ENCODE peak calls at places on chromosomes 2 and 18, in six cellular contexts. V is A549, O is K562, P is GM12878, I is HepG2, Y is SK-N-SH. B is an unnamed sample.

GRCh38 chr18:55731594-55732042 is 143.6 kb upstream of the TCF4 start:
- DNase-seq in P (no peak), I (no peak), Y (no peak), V (no peak), O (peak), B (peak)

GRCh38 chr2:180231015-180231414 is 223.9 kb upstream of the CWC22 start:
- DNase-seq in O (no peak), V (no peak), P (no peak), Y (no peak), I (no peak), B (no peak)

GRCh38 chr2:15205562-15205961 is 355.6 kb downstream of the NBAS start:
- DNase-seq in O (no peak), V (no peak), P (no peak), Y (no peak), I (no peak), B (no peak)

GRCh38 chr2:237122214-237122666 is 36.6 kb downstream of the COPS8 start:
- DNase-seq in Y (peak), P (no peak), V (peak), I (peak), O (peak), B (peak)

GRCh38 chr2:43269706-43270105 is 43.3 kb upstream of the ZFP36L2 start:
- DNase-seq in O (no peak), Y (no peak), V (no peak), P (no peak), I (no peak), B (peak)

GRCh38 chr2:2708575-2708974 is 377.5 kb upstream of the MYT1L start:
- DNase-seq in I (no peak), O (no peak), P (no peak), Y (peak), V (no peak), B (no peak)

GRCh38 chr2:106012591-106013347 is 181.3 kb downstream of the UXS1 start:
- DNase-seq in O (no peak), V (no peak), Y (no peak), I (no peak), P (no peak), B (no peak)

GRCh38 chr2:71003396-71003795 is 8.7 kb upstream of the TEX261 start:
- DNase-seq in Y (no peak), V (no peak), I (no peak), P (no peak), O (no peak), B (no peak)

GRCh38 chr18:54444309-54444914 is 86.7 kb downstream of the C18orf54 start:
- DNase-seq in V (peak), I (peak), O (peak), Y (peak), P (no peak), B (peak)

GRCh38 chr2:31363956-31364750 is 50.4 kb downstream of the XDH start:
- DNase-seq in P (no peak), V (no peak), Y (no peak), O (no peak), I (no peak), B (no peak)

GRCh38 chr18:1048048-1048447 is 143.4 kb downstream of the ADCYAP1 start:
- DNase-seq in O (no peak), P (no peak), I (no peak), V (no peak), Y (no peak), B (no peak)

GRCh38 chr18:24397131-24397693 is 412 bp downstream of the OSBPL1A start:
- DNase-seq in P (no peak), O (no peak), I (no peak), Y (peak), V (peak), B (peak)

GRCh38 chr2:233061591-233062446 is 1.7 kb downstream of the INPP5D start:
- DNase-seq in V (no peak), O (peak), P (no peak), I (peak), Y (peak), B (peak)

GRCh38 chr18:11676867-11677266 is 12.2 kb upstream of the GNAL start:
- DNase-seq in V (peak), Y (no peak), I (no peak), P (no peak), O (peak), B (peak)

GRCh38 chr2:73291461-73292315 is 1.7 kb downstream of the EGR4 start:
- DNase-seq in P (no peak), O (no peak), Y (peak), V (peak), I (no peak), B (no peak)

GRCh38 chr2:187993516-187993915 is 298.2 kb upstream of the GULP1 start:
- DNase-seq in V (no peak), I (no peak), Y (no peak), P (no peak), O (no peak), B (peak)

GRCh38 chr2:39779926-39780325 is 868 bp upstream of the THUMPD2 start:
- DNase-seq in I (no peak), P (no peak), V (no peak), O (peak), Y (no peak), B (no peak)

GRCh38 chr2:16014041-16014787 is 73.9 kb downstream of the MYCN start:
- DNase-seq in Y (no peak), P (no peak), V (no peak), O (no peak), I (no peak), B (no peak)

GRCh38 chr2:208608436-208608835 is 201.8 kb downstream of the PTH2R start:
- DNase-seq in V (no peak), I (no peak), P (no peak), O (no peak), Y (no peak), B (no peak)

GRCh38 chr2:74440005-74440377 is 1.7 kb downstream of the RTKN start:
- DNase-seq in O (no peak), Y (peak), V (no peak), P (no peak), I (peak), B (peak)

GRCh38 chr2:172380436-172381274 is 46.7 kb upstream of the ITGA6 start:
- DNase-seq in V (no peak), Y (no peak), O (no peak), P (no peak), I (peak), B (no peak)

GRCh38 chr2:185433824-185434223 is 304.8 kb upstream of the FSIP2 start:
- DNase-seq in Y (no peak), O (no peak), P (no peak), I (no peak), V (no peak), B (no peak)

GRCh38 chr2:100554788-100555407 is 7.9 kb upstream of the PDCL3 start:
- DNase-seq in O (no peak), V (no peak), P (no peak), I (no peak), Y (no peak), B (no peak)

GRCh38 chr2:217666338-217666737 is 336.5 kb downstream of the TNS1 start:
- DNase-seq in Y (no peak), I (no peak), P (no peak), V (no peak), O (no peak), B (peak)

GRCh38 chr18:11004294-11004693 is 145.1 kb downstream of the PIEZO2 start:
- DNase-seq in V (no peak), O (no peak), P (peak), Y (no peak), I (no peak), B (peak)

GRCh38 chr2:18519991-18520604 is 40.4 kb downstream of the RDH14 start:
- DNase-seq in I (no peak), O (no peak), V (no peak), Y (no peak), P (no peak), B (no peak)

GRCh38 chr2:105297211-105297610 is 32.3 kb downstream of the TGFBRAP1 start:
- DNase-seq in Y (no peak), P (no peak), I (no peak), O (no peak), V (no peak), B (no peak)

GRCh38 chr2:226890286-226890685 is 54.4 kb downstream of the RHBDD1 start:
- DNase-seq in P (no peak), I (no peak), V (no peak), Y (no peak), O (no peak), B (no peak)

GRCh38 chr2:63047534-63048281 is 2.9 kb upstream of the OTX1 start:
- DNase-seq in O (no peak), V (no peak), Y (peak), I (no peak), P (no peak), B (no peak)

DNA sequence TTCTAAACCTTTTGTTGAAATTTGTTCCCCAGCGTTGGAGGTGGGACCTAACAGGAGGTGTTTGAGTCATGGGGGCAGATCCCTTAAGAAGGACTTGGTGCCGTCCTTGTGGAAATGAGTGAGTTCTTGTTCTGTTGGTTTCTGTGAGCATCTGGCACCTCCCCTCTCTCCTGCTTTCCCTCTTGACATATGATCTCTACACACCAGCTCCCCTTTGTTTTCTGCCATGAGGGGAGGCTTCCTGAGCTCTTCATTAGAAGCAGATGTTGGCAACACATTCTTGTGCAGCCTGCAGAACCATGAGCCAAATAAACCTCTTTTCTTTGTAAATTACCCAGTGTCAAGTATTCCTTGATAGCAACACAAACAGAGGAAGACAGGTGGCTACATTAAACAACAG is 23.8 kb downstream of the NABP1 start:
- DNase-seq in P (no peak), I (no peak), V (no peak), Y (no peak), O (no peak), B (no peak)
- TF ChIP-seq SMC3 in P (no peak), I (no peak), V (no peak), Y (no peak), O (no peak), B (no peak)

DNA sequence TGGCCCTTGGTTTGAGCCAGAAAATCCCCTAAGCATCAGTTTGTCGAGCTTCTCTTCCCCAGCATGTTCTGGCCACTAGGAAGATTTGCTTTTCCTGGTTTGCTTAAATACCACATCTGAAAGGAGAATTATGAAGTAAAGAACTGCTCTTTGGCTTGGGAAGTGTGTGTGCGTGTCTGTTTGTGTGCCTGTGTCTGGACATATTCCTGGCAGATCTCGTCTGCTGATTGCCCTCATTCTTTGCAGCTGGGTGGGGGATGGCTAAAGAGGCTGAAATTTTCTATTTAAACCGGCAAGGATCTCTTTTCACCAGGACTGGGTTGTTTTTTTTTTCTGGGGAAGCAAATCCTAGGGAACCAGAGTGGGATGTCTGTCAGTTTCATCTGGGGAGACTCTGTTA is 57.3 kb upstream of the MBOAT2 start:
- DNase-seq in Y (peak), I (no peak), O (no peak), V (no peak), P (no peak), B (no peak)
- TF ChIP-seq SMC3 in Y (no peak), I (no peak), O (no peak), V (no peak), P (no peak), B (no peak)

GRCh38 chr2:221844966-221845365 is 272.9 kb upstream of the EPHA4 start:
- DNase-seq in P (no peak), V (no peak), O (no peak), Y (no peak), I (no peak), B (no peak)
- TF ChIP-seq SMC3 in P (no peak), V (no peak), O (no peak), Y (no peak), I (no peak), B (no peak)

GRCh38 chr18:61929881-61930640 is 37.3 kb upstream of the RNF152 start:
- DNase-seq in P (no peak), I (no peak), O (no peak), Y (no peak), V (no peak), B (no peak)

GRCh38 chr18:61931654-61932379 is 39.0 kb upstream of the RNF152 start:
- DNase-seq in Y (no peak), V (no peak), P (no peak), O (no peak), I (no peak), B (no peak)

GRCh38 chr18:61939032-61939674 is 46.3 kb upstream of the RNF152 start:
- DNase-seq in O (no peak), Y (no peak), I (no peak), V (no peak), P (no peak), B (no peak)

DNA sequence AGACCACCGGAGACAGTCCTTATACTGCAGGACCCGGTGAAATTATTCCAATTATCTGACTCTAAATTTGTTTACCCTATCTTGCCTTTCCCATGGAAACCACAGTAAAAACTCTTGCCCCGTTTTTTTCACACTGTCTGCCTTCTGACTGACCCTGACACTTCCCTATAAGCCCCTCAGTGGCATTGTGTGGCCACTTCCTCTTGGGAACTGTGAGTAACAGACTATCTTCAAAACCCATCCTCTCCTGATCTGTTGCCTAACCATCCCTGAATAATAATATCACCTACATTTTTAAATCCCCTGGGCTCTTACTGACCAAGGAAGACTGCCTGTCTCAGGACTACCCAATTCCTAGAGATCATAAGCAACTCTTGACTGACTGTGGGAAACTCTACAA is 42.6 kb upstream of the RNF152 start:
- DNase-seq in O (no peak), P (no peak), V (no peak), I (no peak), Y (no peak), B (no peak)
- TF ChIP-seq SMC3 in O (no peak), P (no peak), V (no peak), I (no peak), Y (no peak), B (no peak)

DNA sequence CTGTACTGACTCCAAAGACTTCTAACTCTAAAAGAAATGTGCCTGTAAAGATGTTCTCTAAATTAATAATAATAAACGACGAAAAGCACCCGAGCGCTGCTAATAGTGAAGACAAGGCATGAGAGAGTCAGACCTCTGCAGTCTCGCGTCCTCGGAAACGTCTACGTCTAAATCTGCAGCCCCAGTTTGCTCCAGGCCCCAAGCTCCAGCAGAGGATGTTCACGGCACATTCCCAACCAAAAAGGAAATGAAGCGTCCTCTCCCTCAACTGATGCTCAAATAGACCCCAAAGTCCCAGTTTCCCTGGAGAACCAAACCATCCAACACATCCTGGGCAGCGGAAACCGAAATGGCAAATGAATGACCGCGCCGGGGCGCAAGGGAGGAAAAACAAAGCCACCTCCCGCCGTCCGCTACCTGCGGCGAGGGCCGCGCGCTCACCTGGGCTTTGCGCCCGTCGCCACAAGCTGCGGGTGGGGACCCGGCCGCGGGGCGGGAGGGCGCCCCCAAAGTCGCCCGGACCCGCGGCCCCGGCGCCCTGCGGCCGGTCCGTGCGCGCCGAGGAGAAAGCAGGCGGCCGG is 47.1 kb upstream of the CCDC150 start:
- DNase-seq in V (no peak), O (no peak), Y (no peak), P (no peak), I (no peak), B (peak)
- TF ChIP-seq SMC3 in V (peak), O (no peak), Y (no peak), P (no peak), I (no peak), B (no peak)

DNA sequence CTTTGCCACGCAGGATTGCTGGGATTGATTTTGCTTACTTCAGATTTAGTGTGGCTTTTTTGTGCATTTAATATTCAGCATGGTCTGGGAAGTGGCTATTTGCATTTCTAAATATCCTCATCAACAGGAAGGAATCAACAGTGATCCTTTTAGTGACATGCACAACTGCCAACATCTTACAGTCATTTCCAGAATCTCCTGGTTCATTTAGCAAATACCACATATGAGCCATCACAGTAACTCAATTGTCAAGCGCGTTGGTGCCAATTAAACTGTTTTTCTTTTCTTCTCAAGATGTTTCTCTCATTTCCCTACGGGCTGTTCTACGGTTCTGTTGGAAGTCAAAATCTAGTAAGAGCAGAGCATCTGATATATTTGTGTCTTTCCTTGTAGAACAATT is 11.6 kb upstream of the SRBD1 start:
- DNase-seq in P (no peak), I (no peak), O (no peak), V (no peak), Y (no peak), B (no peak)
- TF ChIP-seq SMC3 in P (no peak), I (no peak), O (no peak), V (no peak), Y (no peak), B (no peak)

GRCh38 chr2:214808481-214808931 is 977 bp downstream of the BARD1 start:
- DNase-seq in P (no peak), Y (no peak), I (no peak), V (no peak), O (no peak), B (no peak)
- TF ChIP-seq SMC3 in P (no peak), Y (no peak), I (no peak), V (no peak), O (no peak), B (no peak)

GRCh38 chr2:75728614-75729419 is 18.1 kb upstream of the GCFC2 start:
- DNase-seq in P (no peak), I (no peak), O (no peak), Y (peak), V (no peak), B (no peak)

DNA sequence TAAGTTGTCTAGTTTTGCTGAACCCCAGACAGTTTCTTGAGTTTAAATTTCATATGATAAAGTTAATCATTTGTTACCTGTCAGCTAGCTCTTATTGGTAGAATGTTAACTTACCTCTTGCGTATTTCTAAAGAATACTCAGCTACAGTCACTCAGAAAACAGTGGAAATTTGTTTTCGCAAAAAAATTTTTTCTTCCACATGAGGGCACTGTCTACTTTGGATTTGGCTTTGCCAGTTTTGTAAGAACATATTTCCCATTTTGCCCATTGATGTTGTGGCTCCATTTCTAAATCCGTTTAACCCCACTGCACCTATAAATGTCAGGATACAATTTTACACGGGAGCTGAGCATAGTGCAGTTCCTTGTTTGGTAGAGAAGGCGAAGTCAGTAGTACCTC is 19.1 kb upstream of the GCFC2 start:
- DNase-seq in I (peak), O (no peak), Y (peak), V (no peak), P (no peak), B (no peak)
- TF ChIP-seq SMC3 in I (peak), O (no peak), Y (peak), V (peak), P (no peak), B (no peak)

GRCh38 chr2:75489682-75490180 is 71.0 kb downstream of the EVA1A start:
- DNase-seq in O (no peak), P (no peak), I (no peak), V (no peak), Y (no peak), B (no peak)
- TF ChIP-seq SMC3 in O (no peak), P (no peak), I (no peak), V (no peak), Y (no peak), B (no peak)

B was measured in IMR-90.